ENCODE peak calls at places on chromosome X, in nine cellular contexts. G is stimulated activated naive B cell treated with anti-CD40 and anti-IgM and Interleukin-4, amounts not matched to agents 10 μg/mL and 1 μg/mL and 100 μg/mL, for 72 hours; J is effector CD4-positive, alpha-beta T cell; N is HFF-Myc; W is fibroblast of the conjunctiva; U is activated CD4-positive, alpha-beta T cell treated with anti-CD3 and anti-CD28 coated beads, Interleukin-2, amount 50 U/mL, for 4 hours; V is activated naive CD4-positive, alpha-beta T cell treated with anti-CD3 and anti-CD28 coated beads for 36 hours; Y is SK-MEL-5; Q is aorta. A is an unnamed sample.

GRCh38 chrX:118117069-118117405 is 427 bp upstream of the KLHL13 start:
- DNase-seq in V (peak), N (no peak), J (no peak), Q (peak), Y (no peak), W (no peak), U (no peak), G (no peak), A (no peak)

GRCh38 chrX:13463608-13464007 is 105.8 kb upstream of the EGFL6 start:
- DNase-seq in N (peak), G (no peak), Q (no peak), V (peak), J (no peak), Y (no peak), U (no peak), W (peak), A (no peak)

GRCh38 chrX:24528605-24529004 is 63.5 kb downstream of the PDK3 start:
- DNase-seq in Y (no peak), J (no peak), U (no peak), Q (no peak), W (no peak), V (no peak), G (no peak), N (no peak), A (no peak)

GRCh38 chrX:47030339-47030738 is 47.9 kb upstream of the RGN start:
- DNase-seq in U (no peak), W (peak), G (no peak), Q (no peak), V (peak), J (peak), N (peak), Y (peak), A (no peak)

GRCh38 chrX:16633754-16634153 is 16.2 kb upstream of the S100G start:
- DNase-seq in V (no peak), U (no peak), J (no peak), N (no peak), Q (no peak), G (no peak), Y (no peak), W (no peak), A (no peak)

GRCh38 chrX:63561425-63561824 is 210.3 kb upstream of the SPIN4 start:
- DNase-seq in Y (peak), Q (no peak), G (no peak), W (no peak), U (no peak), N (no peak), V (no peak), J (no peak), A (no peak)

GRCh38 chrX:18856645-18856997 is 127.3 kb downstream of the PHKA2 start:
- DNase-seq in Y (no peak), G (no peak), N (no peak), V (no peak), U (no peak), J (no peak), Q (no peak), W (no peak), A (no peak)

GRCh38 chrX:21740329-21741274 is 17.3 kb downstream of the SMPX start:
- DNase-seq in Q (no peak), V (no peak), G (no peak), Y (no peak), N (no peak), U (no peak), W (no peak), J (no peak), A (no peak)

GRCh38 chrX:26008691-26009090 is 129.5 kb upstream of the MAGEB18 start:
- DNase-seq in Q (no peak), G (no peak), U (no peak), Y (no peak), J (no peak), V (no peak), N (no peak), W (no peak), A (no peak)

GRCh38 chrX:14228611-14229010 is 198.9 kb upstream of the GEMIN8 start:
- DNase-seq in Y (no peak), Q (no peak), J (no peak), N (no peak), W (no peak), V (no peak), G (no peak), U (no peak), A (no peak)

GRCh38 chrX:22338740-22339139 is 66.0 kb downstream of the CBLL2 start:
- DNase-seq in J (no peak), Y (no peak), W (no peak), V (no peak), U (no peak), N (no peak), Q (no peak), G (no peak), A (no peak)

GRCh38 chrX:39175418-39176057 is 374.3 kb downstream of the MID1IP1 start:
- DNase-seq in U (no peak), J (no peak), Q (no peak), N (no peak), Y (no peak), W (no peak), G (no peak), V (no peak), A (no peak)

GRCh38 chrX:53637479-53637878 is 49.0 kb downstream of the HUWE1 start:
- DNase-seq in W (no peak), U (no peak), G (no peak), J (no peak), N (no peak), V (no peak), Q (no peak), Y (no peak), A (no peak)

GRCh38 chrX:48864210-48864609 is 28.8 kb upstream of the PCSK1N start:
- DNase-seq in G (no peak), V (no peak), N (no peak), Q (no peak), U (no peak), Y (no peak), J (no peak), W (no peak), A (no peak)

GRCh38 chrX:15790766-15791380 is 589 bp downstream of the ZRSR2 start:
- DNase-seq in Y (no peak), U (no peak), N (no peak), J (no peak), G (no peak), V (no peak), W (no peak), Q (no peak), A (no peak)

GRCh38 chrX:11329016-11329415 is 35.8 kb downstream of the AMELX start:
- DNase-seq in Q (no peak), V (no peak), J (no peak), U (no peak), G (no peak), W (no peak), N (no peak), Y (no peak), A (no peak)

GRCh38 chrX:107449490-107450175 is at the start of gene FRMPD3:
- DNase-seq in U (no peak), Y (no peak), G (no peak), W (no peak), N (no peak), V (no peak), J (no peak), Q (peak), A (no peak)

GRCh38 chrX:139120760-139121159 is 409.2 kb upstream of the FGF13 start:
- DNase-seq in Y (no peak), G (no peak), J (no peak), U (no peak), W (no peak), V (no peak), N (no peak), Q (no peak), A (no peak)

GRCh38 chrX:72716766-72717165 is 2.7 kb upstream of the PHKA1 start:
- DNase-seq in W (no peak), Y (peak), Q (no peak), V (no peak), G (no peak), U (no peak), N (no peak), J (no peak), A (no peak)

GRCh38 chrX:47658684-47659515 is at the start of gene UXT:
- DNase-seq in Y (peak), W (peak), Q (peak), G (peak), V (peak), J (peak), N (peak), U (peak), A (peak)

GRCh38 chrX:150310417-150310816 is 52.7 kb upstream of the MAMLD1 start:
- DNase-seq in G (no peak), W (no peak), Q (no peak), V (no peak), U (no peak), N (no peak), Y (no peak), J (no peak), A (no peak)

GRCh38 chrX:54473993-54474859 is 21.8 kb downstream of the FGD1 start:
- DNase-seq in V (no peak), N (no peak), G (no peak), Q (no peak), W (no peak), J (no peak), Y (no peak), U (no peak), A (no peak)

GRCh38 chrX:7045238-7045955 is 102.1 kb upstream of the STS start:
- DNase-seq in W (no peak), N (no peak), J (no peak), G (no peak), Y (no peak), Q (no peak), U (no peak), V (no peak), A (no peak)

GRCh38 chrX:72029473-72030411 is 102.0 kb downstream of the RTL5 start:
- DNase-seq in N (peak), U (no peak), W (peak), Y (no peak), V (no peak), G (no peak), J (no peak), Q (peak), A (no peak)

GRCh38 chrX:149962859-149963757 is 24.8 kb upstream of the EOLA2 start:
- DNase-seq in J (peak), N (peak), G (peak), W (peak), V (peak), Q (no peak), U (no peak), Y (peak), A (no peak)

GRCh38 chrX:78330540-78330939 is 3.1 kb upstream of the CYSLTR1 start:
- DNase-seq in G (no peak), W (no peak), U (no peak), J (no peak), Y (no peak), Q (no peak), N (no peak), V (no peak), A (no peak)

GRCh38 chrX:49174723-49175122 is 3.0 kb downstream of the PLP2 start:
- DNase-seq in U (no peak), J (no peak), Y (peak), N (no peak), V (no peak), G (no peak), W (no peak), Q (no peak), A (no peak)